ENCODE peak calls at places on chromosomes 12 and 14, in six cellular contexts. U is lower leg skin, Z is iPS DF 6.9, N is psoas muscle, P is stomach, D is AG10803. Y is an unnamed sample.

GRCh38 chr14:54803926-54804719 is 98.5 kb downstream of the GCH1 start:
- DNase-seq in Z (no peak), P (no peak), N (no peak), D (no peak), U (peak; percentile 69), Y (no peak)

GRCh38 chr12:49583361-49584094 is 15.6 kb upstream of the MCRS1 start:
- DNase-seq in P (no peak), N (no peak), D (peak; percentile 36), U (peak; percentile 52), Z (no peak), Y (no peak)

GRCh38 chr14:28242895-28243294 is 523.7 kb upstream of the FOXG1 start:
- DNase-seq in U (no peak), Z (no peak), P (no peak), N (no peak), D (no peak), Y (no peak)

GRCh38 chr14:55921516-55921915 is 196.7 kb upstream of the PELI2 start:
- DNase-seq in D (no peak), U (no peak), N (no peak), Z (no peak), P (no peak), Y (no peak)

GRCh38 chr12:48532601-48533000 is 7.2 kb downstream of the OR8S1 start:
- DNase-seq in Z (no peak), P (no peak), D (no peak), U (no peak), N (no peak), Y (no peak)

GRCh38 chr14:23445773-23446172 is 10.3 kb upstream of the MYH7 start:
- DNase-seq in P (no peak), U (no peak), N (no peak), Z (no peak), D (no peak), Y (no peak)

GRCh38 chr12:55037349-55037748 is 17.6 kb downstream of the NEUROD4 start:
- DNase-seq in U (no peak), P (no peak), D (no peak), N (no peak), Z (no peak), Y (no peak)

GRCh38 chr12:89825591-89826449 is 117.2 kb upstream of the ATP2B1 start:
- DNase-seq in U (no peak), D (peak; percentile 12), Z (no peak), N (no peak), P (no peak), Y (no peak)

GRCh38 chr12:29516431-29516875 is 19.0 kb upstream of the OVCH1 start:
- DNase-seq in N (no peak), Z (no peak), U (no peak), P (no peak), D (peak; percentile 5), Y (no peak)

GRCh38 chr12:29710104-29710503 is 73.6 kb downstream of the TMTC1 start:
- DNase-seq in Z (peak; percentile 20), P (no peak), N (peak; percentile 72), D (no peak), U (no peak), Y (no peak)

GRCh38 chr12:93319523-93320045 is 58.1 kb upstream of the NUDT4 start:
- DNase-seq in D (peak; percentile 51), N (no peak), Z (no peak), P (no peak), U (no peak), Y (no peak)

GRCh38 chr12:120117961-120118709 is 1.6 kb upstream of the RAB35 start:
- DNase-seq in U (no peak), P (no peak), N (no peak), Z (no peak), D (peak; percentile 49), Y (no peak)

GRCh38 chr14:94051115-94051514 is 25.0 kb downstream of the OTUB2 start:
- DNase-seq in D (peak; percentile 37), Z (no peak), U (peak; percentile 73), N (no peak), P (peak; percentile 45), Y (no peak)

GRCh38 chr12:121038861-121039654 is at the start of gene OASL:
- DNase-seq in D (peak; percentile 68), U (no peak), Z (no peak), P (peak; percentile 77), N (no peak), Y (no peak)

GRCh38 chr12:91180577-91180976 is 2.0 kb downstream of the DCN start:
- DNase-seq in N (no peak), P (no peak), U (no peak), D (peak; percentile 95), Z (no peak), Y (no peak)

GRCh38 chr14:76081642-76082041 is 70.1 kb upstream of the GPATCH2L start:
- DNase-seq in P (no peak), Z (no peak), N (no peak), D (no peak), U (no peak), Y (no peak)

GRCh38 chr12:5969974-5970690 is 25.1 kb upstream of the ANO2 start:
- DNase-seq in D (no peak), Z (no peak), P (no peak), N (no peak), U (no peak), Y (no peak)

GRCh38 chr14:104786091-104786586 is 9.4 kb downstream of the AKT1 start:
- DNase-seq in D (no peak), U (no peak), Z (no peak), N (no peak), P (no peak), Y (peak; percentile 80)

GRCh38 chr14:59281613-59282012 is 93.1 kb downstream of the DAAM1 start:
- DNase-seq in N (no peak), D (peak; percentile 87), U (no peak), P (no peak), Z (no peak), Y (no peak)

GRCh38 chr12:115201928-115202327 is 518.0 kb upstream of the TBX3 start:
- DNase-seq in Z (no peak), D (no peak), N (no peak), P (no peak), U (no peak), Y (no peak)

GRCh38 chr12:639988-640387 is 23.3 kb downstream of the NINJ2 start:
- DNase-seq in P (no peak), N (no peak), U (no peak), Z (no peak), D (no peak), Y (no peak)

GRCh38 chr14:77071938-77072388 is 26.1 kb upstream of the CIPC start:
- DNase-seq in Z (no peak), N (no peak), D (no peak), U (no peak), P (no peak), Y (no peak)

GRCh38 chr12:113860950-113861349 is 105.2 kb downstream of the RBM19 start:
- DNase-seq in N (no peak), D (peak; percentile 87), U (no peak), P (no peak), Z (no peak), Y (no peak)

GRCh38 chr14:98704441-98704840 is 567.6 kb downstream of the BCL11B start:
- DNase-seq in U (no peak), Z (no peak), P (no peak), N (no peak), D (no peak), Y (no peak)

GRCh38 chr12:65602191-65602578 is 222.1 kb upstream of the HMGA2 start:
- DNase-seq in Z (no peak), N (no peak), U (no peak), P (no peak), D (no peak), Y (no peak)
- H3K4me3 ChIP-seq in Z (no peak overlapping the region), N (peak overlapping the region; percentile 33), U (no peak overlapping the region), P (no peak overlapping the region), D (peak overlapping the region; percentile 2), Y (no peak overlapping the region)

DNA sequence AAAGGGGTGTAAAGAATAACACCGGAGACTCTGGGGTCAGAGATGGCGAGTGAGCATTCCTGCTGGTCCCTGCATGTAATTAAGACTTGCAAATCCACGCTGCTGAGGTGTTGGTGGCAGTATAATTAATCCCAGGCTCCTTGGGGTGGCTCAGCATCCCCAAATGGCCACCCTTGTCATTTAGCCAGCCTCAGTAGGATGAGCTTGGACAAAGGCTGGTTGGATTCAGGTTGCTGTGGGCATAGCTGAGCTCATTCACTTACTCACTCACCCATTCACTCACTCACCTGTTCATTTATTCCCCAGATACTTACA is 174.4 kb upstream of the RPH3A start:
- DNase-seq in U (no peak), D (no peak), N (no peak), P (no peak), Z (no peak), Y (no peak)
- H3K4me3 ChIP-seq in U (no peak overlapping the region), D (no peak overlapping the region), N (no peak overlapping the region), P (no peak overlapping the region), Z (no peak overlapping the region), Y (no peak overlapping the region)

DNA sequence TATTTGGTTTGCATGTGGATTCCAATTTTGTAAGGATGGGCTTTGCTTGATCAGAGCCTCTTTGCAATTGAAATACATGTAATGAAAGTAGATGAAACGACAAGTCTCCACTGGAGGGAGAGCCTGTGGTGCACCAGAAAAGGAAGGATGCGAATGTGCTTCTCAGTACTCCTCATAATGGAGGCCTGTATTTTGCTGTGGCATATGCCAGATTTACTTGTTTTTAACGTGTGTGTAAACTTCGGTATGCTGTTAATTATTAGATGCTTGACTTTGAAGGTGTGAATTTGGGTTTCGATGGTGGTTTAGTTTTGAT is 2.8 kb downstream of the DYRK2 start:
- DNase-seq in D (peak; percentile 60), Z (no peak), N (no peak), P (no peak), U (no peak), Y (no peak)
- H3K4me3 ChIP-seq in D (peak overlapping the region; percentile 88), Z (no peak overlapping the region), N (peak overlapping the region; percentile 96), P (peak overlapping the region; percentile 73), U (no peak overlapping the region), Y (no peak overlapping the region)

GRCh38 chr14:100708349-100709217 is 18.1 kb upstream of the DLK1 start:
- DNase-seq in N (peak; percentile 75), U (no peak), P (peak; percentile 54), D (no peak), Z (peak; percentile 63), Y (no peak)
- H3K4me3 ChIP-seq in N (no peak overlapping the region), U (no peak overlapping the region), P (peak overlapping the region; percentile 24), D (no peak overlapping the region), Z (no peak overlapping the region), Y (no peak overlapping the region)

GRCh38 chr12:9868271-9868815 is 811 bp downstream of the CLEC2B start:
- DNase-seq in D (no peak), N (no peak), U (no peak), P (no peak), Z (no peak), Y (no peak)
- H3K4me3 ChIP-seq in D (peak overlapping the region; percentile 59), N (peak overlapping the region; percentile 71), U (peak overlapping the region; percentile 14), P (peak overlapping the region; percentile 42), Z (no peak overlapping the region), Y (no peak overlapping the region)

DNA sequence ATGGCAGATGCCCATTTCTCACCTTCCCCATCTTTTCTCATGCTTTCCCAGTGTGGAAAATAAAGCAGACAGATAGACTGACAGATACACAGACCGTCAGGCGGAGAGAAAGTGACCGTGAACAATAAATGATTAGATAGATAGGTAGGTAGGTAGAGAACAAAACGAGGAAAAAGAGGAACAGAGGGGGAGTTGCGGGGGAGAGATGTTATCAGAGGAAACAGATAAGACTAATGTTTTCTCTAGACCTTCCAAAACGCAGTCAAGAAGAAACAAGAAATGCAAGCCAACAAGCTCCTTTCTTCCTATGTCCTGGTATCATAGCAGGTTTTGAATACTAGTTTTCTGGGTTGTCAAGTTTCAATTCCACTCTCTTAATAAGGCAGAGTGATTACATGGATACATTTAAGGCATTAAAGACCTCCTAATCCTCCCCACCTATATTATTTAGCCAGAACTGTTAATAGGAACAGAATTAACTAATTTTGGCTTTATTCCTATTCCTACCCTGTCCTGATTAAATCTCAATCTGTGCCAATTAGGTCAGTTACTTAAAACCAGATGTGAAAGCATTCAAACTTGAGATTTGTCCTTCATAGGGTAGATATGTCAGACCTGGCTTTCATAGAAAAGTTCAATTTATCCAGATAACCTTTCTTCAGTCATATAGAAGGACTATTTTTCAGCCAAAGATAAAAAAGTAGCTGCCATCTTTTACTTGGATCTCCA is 89.0 kb upstream of the PTPRR start:
- DNase-seq in D (no peak), P (no peak), N (no peak), Z (no peak), U (no peak), Y (no peak)
- H3K4me3 ChIP-seq in D (no peak overlapping the region), P (no peak overlapping the region), N (no peak overlapping the region), Z (no peak overlapping the region), U (no peak overlapping the region), Y (no peak overlapping the region)